ENCODE peak calls at places on chromosome 9, in six cellular contexts. O, B, V, E, K and A are unnamed samples.

GRCh38 chr9:81729141-81729540 is 39.8 kb upstream of the TLE1 start:
- DNase-seq in O (no peak), B (no peak), V (no peak), E (no peak), K (no peak), A (no peak)

GRCh38 chr9:137445275-137445807 is 4.2 kb upstream of the ENTPD8 start:
- DNase-seq in O (peak), B (peak), V (peak), E (peak), K (no peak), A (peak)

GRCh38 chr9:105959491-105959890 is 265.1 kb downstream of the TMEM38B start:
- DNase-seq in O (no peak), B (no peak), V (no peak), E (no peak), K (no peak), A (no peak)

GRCh38 chr9:115202960-115203751 is 85.2 kb upstream of the TNC start:
- DNase-seq in O (no peak), B (peak), V (no peak), E (no peak), K (no peak), A (peak)

GRCh38 chr9:88280816-88281382 is 107.3 kb upstream of the SPIN1 start:
- DNase-seq in O (peak), B (peak), V (peak), E (no peak), K (peak), A (peak)

GRCh38 chr9:84697494-84698114 is 28.1 kb downstream of the NTRK2 start:
- DNase-seq in O (peak), B (peak), V (peak), E (peak), K (peak), A (peak)

GRCh38 chr9:21336467-21336866 is 1.3 kb upstream of the KLHL9 start:
- DNase-seq in O (no peak), B (no peak), V (no peak), E (no peak), K (no peak), A (no peak)

GRCh38 chr9:77177894-77178794 is 810 bp downstream of the VPS13A start:
- DNase-seq in O (peak), B (peak), V (peak), E (peak), K (no peak), A (peak)

GRCh38 chr9:5551771-5552170 is 41.4 kb downstream of the PDCD1LG2 start:
- DNase-seq in O (no peak), B (peak), V (no peak), E (no peak), K (no peak), A (no peak)

GRCh38 chr9:76459691-76460635 is 981 bp downstream of the GCNT1 start:
- DNase-seq in O (peak), B (peak), V (peak), E (peak), K (no peak), A (peak)

GRCh38 chr9:12963537-12963936 is 188.7 kb downstream of the LURAP1L start:
- DNase-seq in O (no peak), B (no peak), V (no peak), E (no peak), K (no peak), A (no peak)

GRCh38 chr9:130982636-130983282 is 26.2 kb upstream of the LAMC3 start:
- DNase-seq in O (no peak), B (no peak), V (no peak), E (no peak), K (no peak), A (no peak)

GRCh38 chr9:121735792-121736130 is 84.3 kb downstream of the DAB2IP start:
- DNase-seq in O (peak), B (no peak), V (no peak), E (peak), K (no peak), A (peak)

GRCh38 chr9:27495480-27496133 is 28.5 kb upstream of the IFNK start:
- DNase-seq in O (no peak), B (no peak), V (no peak), E (no peak), K (no peak), A (no peak)

GRCh38 chr9:34085581-34086500 is 37.2 kb upstream of the UBAP2 start:
- DNase-seq in O (no peak), B (peak), V (no peak), E (no peak), K (no peak), A (no peak)

GRCh38 chr9:90981726-90982125 is 180.1 kb downstream of the SYK start:
- DNase-seq in O (no peak), B (no peak), V (no peak), E (no peak), K (no peak), A (no peak)

GRCh38 chr9:136090060-136090735 is 4.9 kb downstream of the NACC2 start:
- DNase-seq in O (no peak), B (no peak), V (no peak), E (no peak), K (no peak), A (no peak)

GRCh38 chr9:73176450-73176875 is 24.8 kb downstream of the ANXA1 start:
- DNase-seq in O (no peak), B (no peak), V (no peak), E (no peak), K (no peak), A (no peak)

GRCh38 chr9:111937781-111938426 is 41.3 kb downstream of the UGCG start:
- DNase-seq in O (no peak), B (peak), V (no peak), E (peak), K (no peak), A (peak)

GRCh38 chr9:91949946-91950664 is at the start of gene ROR2:
- DNase-seq in O (peak), B (peak), V (peak), E (peak), K (no peak), A (peak)

GRCh38 chr9:129109504-129109903 is 1.1 kb downstream of the CRAT start:
- DNase-seq in O (peak), B (no peak), V (no peak), E (peak), K (no peak), A (peak)

GRCh38 chr9:95409650-95410426 is 92.3 kb upstream of the FANCC start:
- DNase-seq in O (no peak), B (peak), V (no peak), E (peak), K (no peak), A (peak)

GRCh38 chr9:34984049-34984448 is 5.5 kb upstream of the DNAJB5 start:
- DNase-seq in O (peak), B (peak), V (peak), E (peak), K (no peak), A (peak)

DNA sequence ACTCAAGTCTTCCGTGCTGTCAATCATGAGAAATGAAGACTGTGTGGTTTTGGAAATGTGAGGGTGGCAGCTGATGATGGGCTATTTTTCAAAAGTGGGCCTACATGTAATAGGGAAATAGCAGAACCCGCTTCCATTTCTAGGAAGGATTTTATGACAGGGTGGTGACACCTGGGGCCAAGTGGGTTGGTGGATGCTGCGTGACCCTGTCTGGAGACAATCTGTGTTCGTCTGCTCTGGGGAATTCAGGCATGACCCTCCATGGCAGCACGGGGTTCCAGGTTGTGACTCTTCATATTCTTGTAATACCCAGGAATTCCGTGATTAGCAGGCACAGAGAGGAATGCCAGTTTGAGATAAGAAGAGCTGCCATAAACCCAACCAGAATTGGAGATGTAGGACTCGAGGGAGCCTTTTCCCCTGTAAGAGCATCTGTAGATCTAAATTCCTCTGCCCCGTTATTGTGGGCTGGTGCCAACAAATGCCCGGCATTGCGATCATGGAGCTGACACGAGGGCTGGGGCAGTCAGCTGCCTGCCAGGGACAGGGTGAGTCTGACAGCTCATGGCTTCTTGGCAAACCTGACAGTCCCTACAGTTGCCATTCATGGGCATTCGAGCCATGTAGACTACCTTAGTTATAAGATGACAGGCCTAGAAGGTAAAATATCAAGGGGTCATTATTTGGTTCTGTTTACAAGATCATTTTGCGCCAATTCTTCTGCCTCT is 279.7 kb downstream of the GADD45G start:
- DNase-seq in O (no peak), B (no peak), V (no peak), E (no peak), K (no peak), A (no peak)
- H4K91ac ChIP-seq in O (no peak), B (no peak), V (no peak), E (no peak), K (no peak), A (no peak)

GRCh38 chr9:132007371-132007701 is 72.3 kb downstream of the MED27 start:
- DNase-seq in O (no peak), B (no peak), V (no peak), E (no peak), K (no peak), A (no peak)

GRCh38 chr9:132005896-132006295 is 73.8 kb downstream of the MED27 start:
- DNase-seq in O (no peak), B (peak), V (no peak), E (no peak), K (no peak), A (peak)

GRCh38 chr9:132008871-132009812 is 70.5 kb downstream of the MED27 start:
- DNase-seq in O (no peak), B (no peak), V (no peak), E (no peak), K (no peak), A (no peak)

GRCh38 chr9:132006657-132007370 is 72.9 kb downstream of the MED27 start:
- DNase-seq in O (no peak), B (peak), V (no peak), E (no peak), K (no peak), A (peak)

GRCh38 chr9:132008184-132008781 is 71.4 kb downstream of the MED27 start:
- DNase-seq in O (no peak), B (peak), V (no peak), E (no peak), K (no peak), A (peak)
- H3K9ac ChIP-seq in O (no peak), B (no peak), V (no peak), E (no peak), K (no peak), A (no peak)

DNA sequence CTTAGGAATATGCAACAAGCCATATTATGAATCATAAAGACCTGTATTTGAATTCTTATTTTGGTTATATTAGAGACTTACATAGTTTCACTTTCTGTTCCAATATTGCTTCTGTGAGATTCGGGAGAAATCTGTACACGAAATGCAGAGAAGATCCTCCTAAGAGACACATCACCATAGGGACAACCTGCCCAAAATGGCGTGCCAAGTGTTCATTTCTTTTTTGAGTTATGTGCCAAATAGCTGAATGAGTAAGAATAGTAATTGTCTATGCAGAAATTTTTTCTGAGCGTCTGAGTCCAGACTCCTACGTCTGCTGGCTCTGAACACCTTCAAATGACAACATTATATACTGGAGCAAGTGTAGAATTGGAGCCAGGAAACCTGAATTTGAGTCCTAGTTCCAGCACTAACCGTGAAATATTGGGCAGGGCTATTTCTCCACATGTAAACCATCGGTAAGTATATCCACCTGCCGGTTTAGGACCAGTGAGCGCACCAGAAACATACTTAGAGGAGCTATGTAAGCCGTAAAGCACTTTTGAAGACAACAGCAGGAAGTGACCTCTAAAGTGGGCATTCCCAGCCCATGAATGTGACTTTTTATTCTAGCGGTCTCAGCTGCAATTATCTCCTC is 163.9 kb upstream of the DMRT1 start:
- DNase-seq in O (no peak), B (no peak), V (no peak), E (no peak), K (no peak), A (no peak)
- H4K91ac ChIP-seq in O (no peak), B (no peak), V (no peak), E (no peak), K (no peak), A (no peak)

DNA sequence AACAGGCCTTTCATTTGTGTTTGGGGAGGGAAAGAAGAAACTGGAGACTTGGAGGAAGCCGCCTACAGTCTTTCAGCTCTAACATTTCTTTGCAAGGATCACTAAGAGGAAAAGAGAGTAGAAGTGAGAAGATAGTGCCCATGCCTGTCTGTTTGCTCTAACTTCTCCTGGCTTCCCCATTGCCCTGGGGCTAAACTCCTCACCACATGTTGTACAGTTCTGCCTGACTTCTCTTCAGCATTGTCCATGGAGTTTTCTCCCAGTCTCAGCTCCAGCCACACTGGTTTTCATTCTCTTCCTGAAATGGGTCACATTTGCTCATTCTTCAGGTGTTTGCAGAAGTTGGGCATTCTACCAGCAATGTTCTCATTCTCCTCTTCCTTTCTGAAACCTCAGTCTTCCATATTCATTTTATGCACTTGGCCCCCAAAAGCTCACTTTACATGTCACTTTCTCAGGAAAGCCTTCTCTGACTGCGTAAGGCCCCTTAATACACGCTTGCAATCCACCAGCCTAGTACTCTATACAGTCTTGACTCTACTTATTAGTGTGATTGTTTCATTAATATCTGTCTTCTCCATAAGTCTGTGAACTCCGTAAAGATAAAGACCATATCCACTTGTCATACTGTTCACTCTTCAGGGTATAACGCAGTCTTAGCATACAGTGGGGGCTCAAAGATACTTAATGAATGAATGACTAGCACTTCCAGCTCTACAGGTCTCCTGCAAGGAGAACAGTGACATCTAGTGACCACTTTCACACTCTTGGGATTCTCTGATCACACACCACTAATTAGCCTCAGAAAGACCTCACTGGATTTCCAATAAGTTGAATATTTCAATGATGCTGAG is 40.2 kb upstream of the TRIM32 start:
- DNase-seq in O (no peak), B (peak), V (peak), E (peak), K (no peak), A (peak)
- H3K9ac ChIP-seq in O (no peak), B (no peak), V (no peak), E (no peak), K (no peak), A (no peak)

GRCh38 chr9:14315754-14316573 is 2.0 kb upstream of the NFIB start:
- DNase-seq in O (peak), B (no peak), V (peak), E (peak), K (no peak), A (peak)

GRCh38 chr9:14316574-14317304 is 2.8 kb upstream of the NFIB start:
- DNase-seq in O (no peak), B (no peak), V (no peak), E (no peak), K (no peak), A (no peak)

GRCh38 chr9:14314424-14314928 is 535 bp upstream of the NFIB start:
- DNase-seq in O (peak), B (peak), V (no peak), E (peak), K (no peak), A (peak)

GRCh38 chr9:14313951-14314423 is at the start of gene NFIB:
- DNase-seq in O (peak), B (peak), V (no peak), E (peak), K (no peak), A (peak)

GRCh38 chr9:14314929-14315753 is 1.2 kb upstream of the NFIB start:
- DNase-seq in O (peak), B (peak), V (peak), E (peak), K (no peak), A (peak)
- H4K91ac ChIP-seq in O (no peak), B (no peak), V (no peak), E (peak), K (peak), A (peak)

GRCh38 chr9:68979538-68980314 is 34.2 kb downstream of the PRKACG start:
- DNase-seq in O (no peak), B (no peak), V (no peak), E (no peak), K (no peak), A (peak)
- H3K9ac ChIP-seq in O (no peak), B (no peak), V (peak), E (no peak), K (no peak), A (no peak)

GRCh38 chr9:17021379-17021970 is 113.4 kb upstream of the CNTLN start:
- DNase-seq in O (no peak), B (peak), V (no peak), E (no peak), K (no peak), A (peak)
- H4K91ac ChIP-seq in O (no peak), B (peak), V (no peak), E (no peak), K (no peak), A (no peak)